ENCODE peak calls at places on chromosomes 6 and 20, in eight cellular contexts. One of them, this sample, is unnamed. For H3K36me3, the result is how much of the 10 kb centered on the place peaks cover.

GRCh38 chr20:15045246-15045645 is 707.8 kb upstream of the FLRT3 start:
- DNase-seq in BE2C: no peak
- DNase-seq in testis: peak
- DNase-seq in right atrium auricular region: peak
- DNase-seq in mammary epithelial cell: peak
- DNase-seq in left ventricle myocardium inferior: peak
- DNase-seq in IMR-90: no peak
- DNase-seq in uterus: peak
- DNase-seq in this sample: no peak

GRCh38 chr6:151029976-151030375 is 164.5 kb downstream of the MTHFD1L start:
- DNase-seq in IMR-90: no peak
- DNase-seq in mammary epithelial cell: no peak
- DNase-seq in left ventricle myocardium inferior: no peak
- DNase-seq in testis: no peak
- DNase-seq in uterus: no peak
- DNase-seq in BE2C: no peak
- DNase-seq in right atrium auricular region: no peak
- DNase-seq in this sample: no peak

GRCh38 chr20:16265334-16265733 is 307.9 kb downstream of the KIF16B start:
- DNase-seq in uterus: no peak
- DNase-seq in mammary epithelial cell: no peak
- DNase-seq in testis: no peak
- DNase-seq in IMR-90: no peak
- DNase-seq in BE2C: no peak
- DNase-seq in right atrium auricular region: no peak
- DNase-seq in left ventricle myocardium inferior: no peak
- DNase-seq in this sample: no peak

GRCh38 chr6:68139130-68139529 is 496.0 kb upstream of the ADGRB3 start:
- DNase-seq in IMR-90: no peak
- DNase-seq in uterus: no peak
- DNase-seq in testis: no peak
- DNase-seq in mammary epithelial cell: no peak
- DNase-seq in right atrium auricular region: no peak
- DNase-seq in left ventricle myocardium inferior: no peak
- DNase-seq in BE2C: peak
- DNase-seq in this sample: no peak

GRCh38 chr20:25579081-25579770 is 6.1 kb downstream of the NINL start:
- DNase-seq in BE2C: no peak
- DNase-seq in mammary epithelial cell: no peak
- DNase-seq in testis: no peak
- DNase-seq in right atrium auricular region: no peak
- DNase-seq in uterus: no peak
- DNase-seq in left ventricle myocardium inferior: no peak
- DNase-seq in IMR-90: no peak
- DNase-seq in this sample: no peak

GRCh38 chr6:129206761-129207330 is 323.9 kb downstream of the LAMA2 start:
- DNase-seq in testis: no peak
- DNase-seq in mammary epithelial cell: no peak
- DNase-seq in right atrium auricular region: no peak
- DNase-seq in left ventricle myocardium inferior: no peak
- DNase-seq in BE2C: no peak
- DNase-seq in uterus: no peak
- DNase-seq in IMR-90: no peak
- DNase-seq in this sample: no peak

GRCh38 chr6:15677822-15678221 is 15.0 kb upstream of the DTNBP1 start:
- DNase-seq in mammary epithelial cell: no peak
- DNase-seq in testis: no peak
- DNase-seq in left ventricle myocardium inferior: no peak
- DNase-seq in BE2C: peak
- DNase-seq in right atrium auricular region: no peak
- DNase-seq in uterus: no peak
- DNase-seq in IMR-90: no peak
- DNase-seq in this sample: no peak

GRCh38 chr6:93069856-93070255 is 349.5 kb downstream of the EPHA7 start:
- DNase-seq in testis: no peak
- DNase-seq in left ventricle myocardium inferior: no peak
- DNase-seq in BE2C: no peak
- DNase-seq in uterus: no peak
- DNase-seq in right atrium auricular region: no peak
- DNase-seq in IMR-90: no peak
- DNase-seq in mammary epithelial cell: no peak
- DNase-seq in this sample: no peak

GRCh38 chr6:149988550-149989336 is 25.0 kb downstream of the ULBP1 start:
- DNase-seq in testis: no peak
- DNase-seq in right atrium auricular region: no peak
- DNase-seq in uterus: no peak
- DNase-seq in mammary epithelial cell: no peak
- DNase-seq in BE2C: no peak
- DNase-seq in left ventricle myocardium inferior: no peak
- DNase-seq in IMR-90: no peak
- DNase-seq in this sample: no peak

GRCh38 chr20:58268936-58269619 is 40.4 kb upstream of the RAB22A start:
- DNase-seq in mammary epithelial cell: no peak
- DNase-seq in right atrium auricular region: no peak
- DNase-seq in uterus: no peak
- DNase-seq in BE2C: no peak
- DNase-seq in IMR-90: peak
- DNase-seq in testis: no peak
- DNase-seq in left ventricle myocardium inferior: no peak
- DNase-seq in this sample: no peak

GRCh38 chr6:116210750-116211425 is 43.0 kb downstream of the TSPYL4 start:
- DNase-seq in mammary epithelial cell: peak
- DNase-seq in left ventricle myocardium inferior: peak
- DNase-seq in testis: peak
- DNase-seq in IMR-90: peak
- DNase-seq in uterus: no peak
- DNase-seq in BE2C: peak
- DNase-seq in right atrium auricular region: no peak
- DNase-seq in this sample: no peak

DNA sequence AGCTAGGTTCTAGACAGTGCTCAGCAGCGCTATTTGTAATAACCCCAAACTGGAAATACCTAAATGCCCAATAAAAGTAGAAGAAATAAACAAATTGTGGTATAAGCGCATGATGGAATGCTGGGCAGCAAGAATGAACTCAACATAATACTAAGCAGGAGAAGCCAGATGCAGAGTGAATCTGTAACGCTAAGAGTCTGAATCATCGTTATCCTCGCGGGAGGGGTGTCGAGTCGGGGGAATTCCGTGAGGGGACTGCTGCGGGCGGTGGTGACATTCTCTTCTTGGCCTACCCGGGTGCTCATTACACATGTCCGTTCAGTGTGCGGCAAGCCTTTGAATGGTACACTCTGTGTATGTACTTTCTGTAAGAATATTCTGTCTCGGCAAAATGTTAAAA is 83.7 kb downstream of the SULF2 start:
- DNase-seq in BE2C: no peak
- DNase-seq in right atrium auricular region: no peak
- DNase-seq in left ventricle myocardium inferior: no peak
- DNase-seq in IMR-90: no peak
- DNase-seq in testis: no peak
- DNase-seq in uterus: no peak
- DNase-seq in mammary epithelial cell: no peak
- DNase-seq in this sample: no peak
- H3K36me3 ChIP-seq in BE2C: under half
- H3K36me3 ChIP-seq in right atrium auricular region: under half
- H3K36me3 ChIP-seq in left ventricle myocardium inferior: under half
- H3K36me3 ChIP-seq in IMR-90: under half
- H3K36me3 ChIP-seq in testis: under half
- H3K36me3 ChIP-seq in uterus: under half
- H3K36me3 ChIP-seq in mammary epithelial cell: under half
- H3K36me3 ChIP-seq in this sample: under half

GRCh38 chr6:14192186-14192788 is 74.7 kb downstream of the CD83 start:
- DNase-seq in uterus: no peak
- DNase-seq in mammary epithelial cell: no peak
- DNase-seq in IMR-90: no peak
- DNase-seq in testis: no peak
- DNase-seq in left ventricle myocardium inferior: no peak
- DNase-seq in right atrium auricular region: no peak
- DNase-seq in BE2C: no peak
- DNase-seq in this sample: no peak
- TF ChIP-seq CTCF in uterus: no peak
- TF ChIP-seq CTCF in mammary epithelial cell: peak
- TF ChIP-seq CTCF in IMR-90: peak
- TF ChIP-seq CTCF in testis: no peak
- TF ChIP-seq CTCF in left ventricle myocardium inferior: peak
- TF ChIP-seq CTCF in right atrium auricular region: no peak
- TF ChIP-seq CTCF in BE2C: no peak
- TF ChIP-seq CTCF in this sample: no peak

GRCh38 chr20:43715044-43715443 is 11.8 kb downstream of the GTSF1L start:
- DNase-seq in uterus: no peak
- DNase-seq in IMR-90: no peak
- DNase-seq in BE2C: no peak
- DNase-seq in left ventricle myocardium inferior: no peak
- DNase-seq in right atrium auricular region: no peak
- DNase-seq in testis: no peak
- DNase-seq in mammary epithelial cell: no peak
- DNase-seq in this sample: no peak

GRCh38 chr20:43717616-43717995 is 9.2 kb downstream of the GTSF1L start:
- DNase-seq in uterus: no peak
- DNase-seq in mammary epithelial cell: peak
- DNase-seq in left ventricle myocardium inferior: no peak
- DNase-seq in BE2C: no peak
- DNase-seq in IMR-90: no peak
- DNase-seq in testis: no peak
- DNase-seq in right atrium auricular region: no peak
- DNase-seq in this sample: no peak

GRCh38 chr20:43716757-43717615 is 9.8 kb downstream of the GTSF1L start:
- DNase-seq in left ventricle myocardium inferior: no peak
- DNase-seq in testis: no peak
- DNase-seq in right atrium auricular region: no peak
- DNase-seq in uterus: no peak
- DNase-seq in IMR-90: no peak
- DNase-seq in BE2C: no peak
- DNase-seq in mammary epithelial cell: no peak
- DNase-seq in this sample: no peak

GRCh38 chr20:43716123-43716522 is 10.7 kb downstream of the GTSF1L start:
- DNase-seq in right atrium auricular region: no peak
- DNase-seq in left ventricle myocardium inferior: no peak
- DNase-seq in testis: no peak
- DNase-seq in mammary epithelial cell: no peak
- DNase-seq in IMR-90: no peak
- DNase-seq in BE2C: no peak
- DNase-seq in uterus: no peak
- DNase-seq in this sample: no peak

GRCh38 chr20:43715511-43715910 is 11.3 kb downstream of the GTSF1L start:
- DNase-seq in IMR-90: no peak
- DNase-seq in testis: no peak
- DNase-seq in left ventricle myocardium inferior: no peak
- DNase-seq in right atrium auricular region: no peak
- DNase-seq in BE2C: no peak
- DNase-seq in mammary epithelial cell: no peak
- DNase-seq in uterus: no peak
- DNase-seq in this sample: no peak
- H3K36me3 ChIP-seq in IMR-90: under half
- H3K36me3 ChIP-seq in testis: under half
- H3K36me3 ChIP-seq in left ventricle myocardium inferior: under half
- H3K36me3 ChIP-seq in right atrium auricular region: under half
- H3K36me3 ChIP-seq in BE2C: under half
- H3K36me3 ChIP-seq in mammary epithelial cell: under half
- H3K36me3 ChIP-seq in uterus: under half
- H3K36me3 ChIP-seq in this sample: under half

GRCh38 chr20:54290636-54291035 is 82.7 kb downstream of the PFDN4 start:
- DNase-seq in testis: no peak
- DNase-seq in right atrium auricular region: no peak
- DNase-seq in BE2C: no peak
- DNase-seq in IMR-90: no peak
- DNase-seq in mammary epithelial cell: no peak
- DNase-seq in uterus: no peak
- DNase-seq in left ventricle myocardium inferior: no peak
- DNase-seq in this sample: no peak

GRCh38 chr20:54293526-54293925 is 85.6 kb downstream of the PFDN4 start:
- DNase-seq in testis: no peak
- DNase-seq in BE2C: no peak
- DNase-seq in right atrium auricular region: no peak
- DNase-seq in uterus: peak
- DNase-seq in IMR-90: no peak
- DNase-seq in mammary epithelial cell: no peak
- DNase-seq in left ventricle myocardium inferior: no peak
- DNase-seq in this sample: no peak

GRCh38 chr20:54294094-54294493 is 86.2 kb downstream of the PFDN4 start:
- DNase-seq in right atrium auricular region: no peak
- DNase-seq in left ventricle myocardium inferior: no peak
- DNase-seq in mammary epithelial cell: no peak
- DNase-seq in testis: no peak
- DNase-seq in BE2C: no peak
- DNase-seq in IMR-90: no peak
- DNase-seq in uterus: no peak
- DNase-seq in this sample: no peak

GRCh38 chr20:54292186-54292585 is 84.3 kb downstream of the PFDN4 start:
- DNase-seq in BE2C: no peak
- DNase-seq in mammary epithelial cell: peak
- DNase-seq in left ventricle myocardium inferior: no peak
- DNase-seq in uterus: no peak
- DNase-seq in testis: no peak
- DNase-seq in right atrium auricular region: no peak
- DNase-seq in IMR-90: peak
- DNase-seq in this sample: no peak

DNA sequence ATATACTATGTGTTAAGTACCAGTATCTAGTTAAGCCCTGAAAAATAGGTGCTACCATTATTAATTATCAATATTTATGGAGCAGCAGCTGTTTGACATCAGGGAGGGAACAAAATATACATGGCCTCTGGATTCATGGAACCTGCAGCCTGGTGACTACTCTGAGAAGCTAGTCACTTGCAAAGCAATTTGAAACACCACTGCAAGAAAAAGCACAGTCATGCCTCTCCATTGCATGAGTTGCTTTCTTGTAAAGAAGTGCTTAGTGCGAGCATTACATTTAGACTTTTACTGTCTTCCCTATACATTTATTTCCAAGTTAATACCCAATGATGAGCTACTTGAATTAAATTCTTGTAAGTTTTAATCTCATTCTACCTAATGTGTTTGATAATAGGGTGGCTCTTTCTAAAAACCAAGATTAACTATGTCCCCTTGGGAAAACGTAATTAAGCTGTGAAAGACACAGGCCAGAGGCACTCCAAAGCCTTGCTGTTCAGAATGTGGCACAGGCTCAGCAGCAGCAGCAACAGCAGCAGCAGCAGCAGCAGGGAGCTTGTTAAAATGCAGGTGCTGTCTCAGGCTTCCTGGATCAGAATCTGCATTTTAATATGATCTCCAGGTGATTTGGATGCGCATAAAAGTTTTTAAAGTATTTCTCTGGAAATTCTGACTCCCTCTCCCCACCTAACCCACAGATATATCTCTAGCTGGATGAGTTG is 83.6 kb downstream of the PFDN4 start:
- DNase-seq in IMR-90: no peak
- DNase-seq in testis: no peak
- DNase-seq in right atrium auricular region: no peak
- DNase-seq in uterus: no peak
- DNase-seq in BE2C: no peak
- DNase-seq in mammary epithelial cell: no peak
- DNase-seq in left ventricle myocardium inferior: no peak
- DNase-seq in this sample: no peak
- TF ChIP-seq CTCF in IMR-90: no peak
- TF ChIP-seq CTCF in testis: no peak
- TF ChIP-seq CTCF in right atrium auricular region: no peak
- TF ChIP-seq CTCF in uterus: no peak
- TF ChIP-seq CTCF in BE2C: no peak
- TF ChIP-seq CTCF in mammary epithelial cell: no peak
- TF ChIP-seq CTCF in left ventricle myocardium inferior: no peak
- TF ChIP-seq CTCF in this sample: no peak

GRCh38 chr6:38792356-38792755 is 77.2 kb downstream of the DNAH8 start:
- DNase-seq in left ventricle myocardium inferior: no peak
- DNase-seq in testis: no peak
- DNase-seq in mammary epithelial cell: no peak
- DNase-seq in BE2C: no peak
- DNase-seq in uterus: no peak
- DNase-seq in IMR-90: no peak
- DNase-seq in right atrium auricular region: no peak
- DNase-seq in this sample: no peak
- H3K36me3 ChIP-seq in left ventricle myocardium inferior: under half
- H3K36me3 ChIP-seq in testis: under half
- H3K36me3 ChIP-seq in mammary epithelial cell: under half
- H3K36me3 ChIP-seq in BE2C: under half
- H3K36me3 ChIP-seq in uterus: under half
- H3K36me3 ChIP-seq in IMR-90: under half
- H3K36me3 ChIP-seq in right atrium auricular region: under half
- H3K36me3 ChIP-seq in this sample: under half

This sample was measured in esophagus muscularis mucosa.